ENCODE peak calls at places on chromosomes 3 and 15, in nine cellular contexts. T is CD8-positive, alpha-beta T cell; Y is OCI-LY7; R is uterus; Q is transverse colon; X is NT2/D1; J is pancreas; H is ascending aorta; F is ovary. O is an unnamed sample.

GRCh38 chr15:57921371-57921770 is 144.1 kb downstream of the ALDH1A2 start:
- DNase-seq in J (no peak), X (no peak), R (peak; percentile 56), Y (no peak), F (no peak), Q (no peak), H (no peak), T (no peak), O (no peak)

GRCh38 chr3:191390580-191390979 is 60.3 kb upstream of the UTS2B start:
- DNase-seq in H (no peak), T (no peak), R (no peak), J (no peak), X (no peak), Q (no peak), Y (no peak), F (no peak), O (no peak)

GRCh38 chr3:156816091-156816793 is 9.9 kb upstream of the LEKR1 start:
- DNase-seq in Y (no peak), Q (peak; percentile 38), F (peak; percentile 47), T (peak; percentile 69), X (no peak), R (peak; percentile 27), H (no peak), J (peak; percentile 70), O (no peak)

GRCh38 chr3:124049203-124049748 is 57.4 kb upstream of the ROPN1 start:
- DNase-seq in F (no peak), R (no peak), Y (no peak), H (no peak), Q (no peak), J (no peak), T (no peak), X (no peak), O (no peak)

GRCh38 chr15:73555080-73555479 is 78.1 kb downstream of the NPTN start:
- DNase-seq in X (no peak), T (no peak), F (no peak), Q (no peak), R (no peak), Y (no peak), J (no peak), H (no peak), O (no peak)

GRCh38 chr15:66565731-66566130 is at the start of gene LCTL:
- DNase-seq in J (no peak), Q (no peak), X (peak; percentile 57), F (no peak), H (peak; percentile 55), R (no peak), T (no peak), Y (no peak), O (no peak)

GRCh38 chr3:5563537-5564277 is 376.2 kb downstream of the EDEM1 start:
- DNase-seq in T (no peak), R (no peak), J (no peak), Q (no peak), H (no peak), X (no peak), Y (no peak), F (no peak), O (no peak)

GRCh38 chr3:38387862-38388261 is 41.3 kb downstream of the XYLB start:
- DNase-seq in Y (no peak), T (no peak), R (no peak), H (no peak), Q (no peak), X (no peak), F (no peak), J (no peak), O (no peak)

GRCh38 chr3:176352716-176353334 is 844.5 kb downstream of the TBL1XR1 start:
- DNase-seq in X (no peak), T (no peak), J (no peak), R (no peak), F (no peak), Q (no peak), Y (no peak), H (no peak), O (no peak)

GRCh38 chr15:31155136-31155535 is 53.6 kb upstream of the TRPM1 start:
- DNase-seq in R (no peak), T (no peak), Y (no peak), Q (no peak), X (no peak), H (no peak), J (no peak), F (no peak), O (no peak)

GRCh38 chr3:157166559-157166958 is 6.6 kb upstream of the CCNL1 start:
- DNase-seq in R (no peak), T (no peak), H (no peak), F (no peak), X (no peak), J (no peak), Q (no peak), Y (no peak), O (no peak)

GRCh38 chr15:64810499-64811326 is 14.7 kb downstream of the PIF1 start:
- DNase-seq in F (no peak), Y (no peak), H (no peak), X (peak; percentile 84), J (no peak), Q (no peak), T (no peak), R (no peak), O (no peak)

GRCh38 chr3:195709676-195710085 is 11.1 kb upstream of the MUC20 start:
- DNase-seq in Y (no peak), Q (no peak), F (no peak), T (no peak), H (no peak), X (no peak), R (no peak), J (no peak), O (no peak)

GRCh38 chr3:64244011-64244942 is 19.0 kb upstream of the PRICKLE2 start:
- DNase-seq in X (no peak), T (no peak), F (no peak), R (no peak), H (no peak), Q (no peak), J (no peak), Y (peak; percentile 34), O (no peak)

DNA sequence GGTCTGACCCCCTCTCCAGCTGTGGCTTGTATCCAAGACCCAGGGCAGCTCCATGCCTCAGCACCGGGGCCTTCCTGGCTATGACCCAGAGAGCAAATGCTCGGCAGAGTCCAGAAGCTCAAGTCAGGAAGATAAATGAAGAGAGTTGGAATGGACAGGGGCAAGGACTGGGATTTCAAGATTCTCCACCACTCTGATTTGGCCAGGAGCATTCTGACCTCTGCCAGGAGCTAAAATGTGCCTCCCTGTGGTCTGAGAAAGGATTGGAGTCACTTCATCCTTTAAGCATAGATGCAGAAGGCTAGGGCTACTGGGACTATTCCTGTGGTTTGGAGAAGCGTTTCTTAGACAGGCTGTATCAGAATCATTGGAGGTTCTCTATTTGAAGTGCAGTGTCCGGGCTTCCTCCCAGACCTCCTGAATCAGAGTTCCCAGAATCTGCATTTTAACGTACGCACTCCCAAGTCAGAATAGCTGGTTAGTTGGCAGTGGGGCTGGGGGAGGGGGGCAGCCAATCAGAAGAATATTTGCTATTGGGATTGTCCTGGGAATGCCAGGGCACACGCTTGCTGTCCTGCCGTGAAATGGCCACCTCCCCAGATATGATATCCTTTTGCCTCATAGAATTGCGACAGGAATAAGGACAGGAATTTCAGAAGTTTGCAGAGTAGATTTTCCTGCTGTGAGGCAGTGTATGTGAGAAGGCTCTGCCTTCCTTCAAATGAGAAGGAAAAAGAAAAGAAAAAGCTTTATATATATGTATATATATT is 57.4 kb downstream of the HRH1 start:
- DNase-seq in X (no peak), R (no peak), J (no peak), Q (no peak), H (peak; percentile 71), Y (no peak), F (no peak), T (no peak), O (no peak)
- H3K4me3 ChIP-seq in X (no peak overlapping the region), R (no peak overlapping the region), J (no peak overlapping the region), Q (no peak overlapping the region), H (no peak overlapping the region), Y (no peak overlapping the region), F (no peak overlapping the region), T (no peak overlapping the region), O (no peak overlapping the region)

GRCh38 chr3:172143060-172143451 is 103.7 kb downstream of the FNDC3B start:
- DNase-seq in Y (no peak), Q (no peak), R (no peak), H (no peak), X (no peak), J (no peak), F (no peak), T (no peak), O (no peak)
- H3K4me3 ChIP-seq in Y (peak overlapping the region; percentile 21), Q (no peak overlapping the region), R (no peak overlapping the region), H (no peak overlapping the region), X (no peak overlapping the region), J (no peak overlapping the region), F (no peak overlapping the region), T (no peak overlapping the region), O (no peak overlapping the region)

DNA sequence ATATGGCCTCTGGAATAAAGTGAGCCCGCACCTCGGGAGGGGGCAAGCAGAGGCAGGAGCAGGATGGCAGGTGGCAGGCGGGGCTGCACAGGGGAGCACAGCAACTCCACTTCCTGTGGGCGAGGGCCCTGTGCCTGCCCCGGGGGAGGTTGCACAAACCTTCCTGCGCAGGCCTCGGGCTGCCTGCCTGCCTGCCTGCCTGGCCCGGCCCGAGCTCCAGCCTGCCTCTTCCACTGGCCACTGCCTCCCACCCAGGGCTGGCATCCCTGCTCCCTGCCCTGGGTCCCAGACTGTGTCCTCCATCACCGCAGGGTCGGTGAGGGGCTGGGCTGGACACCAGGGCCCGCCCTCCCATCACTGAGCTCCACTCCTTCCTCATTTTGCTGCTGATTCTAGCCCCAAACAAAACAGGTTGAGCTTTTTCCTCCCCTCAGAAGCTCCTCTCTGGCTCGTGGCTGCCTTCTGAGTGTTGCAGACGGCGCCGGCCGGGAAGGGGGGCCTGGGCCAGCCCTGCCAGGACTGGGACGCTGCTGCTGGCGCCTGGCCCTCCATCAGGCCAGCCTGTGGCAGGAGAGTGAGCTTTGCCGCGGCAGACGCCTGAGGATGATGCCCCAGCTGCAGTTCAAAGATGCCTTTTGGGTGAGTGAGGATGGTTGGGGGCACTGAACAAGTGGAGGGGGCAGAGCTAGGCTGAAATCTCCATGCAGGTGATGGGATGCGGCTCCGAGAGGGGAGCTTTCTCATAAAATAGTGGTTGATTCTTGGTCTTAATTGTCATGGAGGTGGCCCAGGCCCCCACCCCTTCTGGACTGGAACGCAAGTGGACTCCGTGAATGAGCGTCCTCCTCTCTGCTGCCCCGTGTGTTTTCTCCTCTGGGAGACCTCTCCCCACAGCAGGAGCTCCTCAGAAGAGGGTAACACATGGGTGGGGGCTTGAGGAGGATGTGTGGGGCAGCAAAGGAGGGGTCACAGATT is at the start of gene PSTPIP1:
- DNase-seq in H (peak; percentile 87), T (peak; percentile 89), F (peak; percentile 30), R (no peak), Y (peak; percentile 62), X (no peak), Q (peak; percentile 51), J (no peak), O (no peak)
- H3K4me3 ChIP-seq in H (peak within 1 kb of the TSS; percentile 29), T (peak within 1 kb of the TSS; percentile 87), F (no peak within 1 kb of the TSS), R (no peak within 1 kb of the TSS), Y (no peak within 1 kb of the TSS), X (no peak within 1 kb of the TSS), Q (no peak within 1 kb of the TSS), J (no peak within 1 kb of the TSS), O (no peak within 1 kb of the TSS)

GRCh38 chr15:98799461-98799971 is 151.2 kb downstream of the IGF1R start:
- DNase-seq in F (no peak), R (no peak), H (no peak), Q (no peak), J (no peak), X (no peak), T (no peak), Y (no peak), O (no peak)
- H3K4me3 ChIP-seq in F (no peak overlapping the region), R (no peak overlapping the region), H (no peak overlapping the region), Q (no peak overlapping the region), J (no peak overlapping the region), X (peak overlapping the region; percentile 1), T (no peak overlapping the region), Y (no peak overlapping the region), O (no peak overlapping the region)

O was measured in HFF-Myc.